ENCODE peak calls at places on chromosomes 7 and 10, in nine cellular contexts. N, E, S, Z, B, J, Y, X and O are unnamed samples. For H3K4me1, the result is how much of the 10 kb centered on the place peaks cover.

GRCh38 chr10:107548301-107548700 is 383.8 kb upstream of the SORCS1 start:
- DNase-seq in N (no peak), E (no peak), S (no peak), Z (no peak), B (peak), J (no peak), Y (no peak), X (no peak), O (no peak)

GRCh38 chr7:43138710-43139601 is 26.5 kb downstream of the HECW1 start:
- DNase-seq in N (no peak), E (no peak), S (no peak), Z (no peak), B (peak), J (no peak), Y (no peak), X (no peak), O (peak)

GRCh38 chr7:2248984-2249694 is 7.1 kb downstream of the NUDT1 start:
- DNase-seq in N (peak), E (peak), S (peak), Z (peak), B (peak), J (no peak), Y (no peak), X (no peak), O (peak)

GRCh38 chr7:127782550-127783266 is 130.7 kb downstream of the SND1 start:
- DNase-seq in N (no peak), E (no peak), S (no peak), Z (no peak), B (no peak), J (no peak), Y (no peak), X (no peak), O (no peak)

GRCh38 chr7:21261627-21262564 is 166.0 kb upstream of the SP4 start:
- DNase-seq in N (peak), E (peak), S (peak), Z (no peak), B (peak), J (peak), Y (peak), X (peak), O (peak)

GRCh38 chr7:72805526-72806494 is 22.2 kb downstream of the TYW1B start:
- DNase-seq in N (peak), E (no peak), S (no peak), Z (no peak), B (no peak), J (no peak), Y (no peak), X (no peak), O (no peak)

GRCh38 chr10:66307826-66308225 is 618.0 kb upstream of the LRRTM3 start:
- DNase-seq in N (peak), E (no peak), S (no peak), Z (no peak), B (peak), J (no peak), Y (no peak), X (no peak), O (no peak)

GRCh38 chr7:110157631-110158362 is 933.1 kb upstream of the LRRN3 start:
- DNase-seq in N (peak), E (no peak), S (no peak), Z (no peak), B (peak), J (no peak), Y (no peak), X (no peak), O (no peak)

GRCh38 chr7:4919969-4920766 is 36.7 kb upstream of the RADIL start:
- DNase-seq in N (no peak), E (no peak), S (no peak), Z (no peak), B (no peak), J (no peak), Y (no peak), X (no peak), O (no peak)

GRCh38 chr7:148712610-148713330 is 14.1 kb downstream of the CUL1 start:
- DNase-seq in N (no peak), E (no peak), S (no peak), Z (no peak), B (no peak), J (no peak), Y (no peak), X (no peak), O (no peak)

GRCh38 chr10:118349235-118349634 is 7.1 kb upstream of the FAM204A start:
- DNase-seq in N (no peak), E (no peak), S (no peak), Z (no peak), B (no peak), J (no peak), Y (no peak), X (no peak), O (no peak)

GRCh38 chr7:3552499-3552898 is 251.4 kb downstream of the SDK1 start:
- DNase-seq in N (no peak), E (no peak), S (no peak), Z (no peak), B (no peak), J (no peak), Y (no peak), X (no peak), O (no peak)

GRCh38 chr7:5187605-5188004 is 2.4 kb upstream of the WIPI2 start:
- DNase-seq in N (no peak), E (no peak), S (no peak), Z (no peak), B (no peak), J (no peak), Y (no peak), X (no peak), O (no peak)

GRCh38 chr10:34789993-34790506 is 25.0 kb downstream of the PARD3 start:
- DNase-seq in N (no peak), E (no peak), S (no peak), Z (no peak), B (no peak), J (no peak), Y (no peak), X (no peak), O (no peak)

GRCh38 chr10:122490786-122491680 is 29.7 kb downstream of the HTRA1 start:
- DNase-seq in N (no peak), E (no peak), S (peak), Z (no peak), B (peak), J (no peak), Y (peak), X (no peak), O (no peak)

GRCh38 chr10:132113206-132113605 is 47.5 kb downstream of the JAKMIP3 start:
- DNase-seq in N (no peak), E (peak), S (no peak), Z (peak), B (no peak), J (no peak), Y (no peak), X (no peak), O (no peak)

GRCh38 chr10:103493911-103494877 is 689 bp downstream of the NEURL1 start:
- DNase-seq in N (no peak), E (peak), S (no peak), Z (no peak), B (peak), J (no peak), Y (no peak), X (no peak), O (no peak)

GRCh38 chr10:99266383-99266782 is 30.7 kb upstream of the HPSE2 start:
- DNase-seq in N (no peak), E (no peak), S (no peak), Z (no peak), B (no peak), J (no peak), Y (no peak), X (no peak), O (no peak)

GRCh38 chr10:29106287-29106686 is 182.6 kb upstream of the LYZL1 start:
- DNase-seq in N (peak), E (no peak), S (no peak), Z (no peak), B (no peak), J (no peak), Y (no peak), X (no peak), O (no peak)

GRCh38 chr10:4470231-4470840 is 355.7 kb upstream of the AKR1E2 start:
- DNase-seq in N (peak), E (no peak), S (no peak), Z (no peak), B (no peak), J (no peak), Y (no peak), X (no peak), O (no peak)

GRCh38 chr10:73493781-73494180 is 2.0 kb downstream of the PPP3CB start:
- DNase-seq in N (peak), E (no peak), S (no peak), Z (no peak), B (no peak), J (no peak), Y (no peak), X (no peak), O (no peak)

GRCh38 chr7:156950381-156950858 is 908 bp downstream of the NOM1 start:
- DNase-seq in N (peak), E (no peak), S (no peak), Z (no peak), B (no peak), J (no peak), Y (no peak), X (no peak), O (peak)

GRCh38 chr7:81857385-81857784 is 87.5 kb upstream of the HGF start:
- DNase-seq in N (peak), E (no peak), S (no peak), Z (no peak), B (no peak), J (no peak), Y (no peak), X (no peak), O (no peak)

GRCh38 chr7:36303202-36304098 is 86.2 kb upstream of the ANLN start:
- DNase-seq in N (peak), E (no peak), S (peak), Z (peak), B (no peak), J (no peak), Y (no peak), X (peak), O (peak)

GRCh38 chr7:116579322-116579721 is 54.5 kb downstream of the CAV1 start:
- DNase-seq in N (no peak), E (no peak), S (no peak), Z (no peak), B (no peak), J (no peak), Y (no peak), X (no peak), O (no peak)

GRCh38 chr7:151395036-151395367 is 14.8 kb downstream of the WDR86 start:
- DNase-seq in N (no peak), E (peak), S (no peak), Z (peak), B (no peak), J (no peak), Y (no peak), X (no peak), O (no peak)

GRCh38 chr7:51374936-51375335 is 58.3 kb upstream of the COBL start:
- DNase-seq in N (peak), E (no peak), S (no peak), Z (no peak), B (no peak), J (no peak), Y (no peak), X (peak), O (no peak)

GRCh38 chr10:95788830-95789229 is 32.9 kb downstream of the ENTPD1 start:
- DNase-seq in N (no peak), E (no peak), S (no peak), Z (no peak), B (no peak), J (no peak), Y (no peak), X (no peak), O (no peak)

GRCh38 chr10:110175406-110175805 is 32.0 kb upstream of the MXI1 start:
- DNase-seq in N (peak), E (no peak), S (no peak), Z (no peak), B (no peak), J (no peak), Y (no peak), X (no peak), O (no peak)

GRCh38 chr10:21727452-21728168 is 193.6 kb downstream of the MLLT10 start:
- DNase-seq in N (no peak), E (no peak), S (no peak), Z (no peak), B (no peak), J (no peak), Y (peak), X (no peak), O (no peak)
- H3K4me1 ChIP-seq in N (under half), E (under half), S (under half), Z (under half), B (under half), J (under half), Y (under half), X (under half), O (under half)

GRCh38 chr10:2885956-2886296 is 181.4 kb upstream of the PFKP start:
- DNase-seq in N (no peak), E (no peak), S (no peak), Z (no peak), B (no peak), J (no peak), Y (no peak), X (no peak), O (no peak)
- H3K27ac ChIP-seq in N (no peak), E (no peak), S (no peak), Z (no peak), B (no peak), J (no peak), Y (no peak), X (no peak), O (no peak)

DNA sequence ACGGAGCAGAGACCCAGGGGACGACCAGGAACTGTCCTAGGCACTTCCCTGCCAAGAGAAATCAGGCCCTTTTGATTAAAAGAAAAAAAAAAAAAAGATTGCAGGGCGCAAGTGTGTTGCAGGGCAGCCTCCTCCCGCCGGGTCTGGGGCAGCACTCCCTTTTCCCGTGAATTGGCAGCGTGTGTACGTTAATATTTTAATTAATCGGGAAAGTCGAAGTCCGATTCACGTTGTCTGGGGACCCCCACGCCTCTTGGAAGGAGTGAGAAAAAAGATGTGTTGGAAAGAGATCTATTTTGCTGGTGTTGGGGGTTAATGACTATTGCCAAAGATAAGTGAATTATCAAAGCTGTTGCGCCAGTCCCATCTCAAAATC is 1.3 kb upstream of the EBF3 start:
- DNase-seq in N (no peak), E (no peak), S (no peak), Z (no peak), B (no peak), J (no peak), Y (no peak), X (no peak), O (no peak)
- H3K4me3 ChIP-seq in N (no peak), E (peak), S (peak), Z (no peak), B (peak), J (peak), Y (no peak), X (no peak), O (no peak)

GRCh38 chr7:149873968-149874643 is at the start of gene ATP6V0E2:
- DNase-seq in N (peak), E (no peak), S (no peak), Z (no peak), B (peak), J (no peak), Y (no peak), X (no peak), O (no peak)
- H3K4me1 ChIP-seq in N (under half), E (half or more), S (under half), Z (under half), B (under half), J (under half), Y (half or more), X (under half), O (under half)

DNA sequence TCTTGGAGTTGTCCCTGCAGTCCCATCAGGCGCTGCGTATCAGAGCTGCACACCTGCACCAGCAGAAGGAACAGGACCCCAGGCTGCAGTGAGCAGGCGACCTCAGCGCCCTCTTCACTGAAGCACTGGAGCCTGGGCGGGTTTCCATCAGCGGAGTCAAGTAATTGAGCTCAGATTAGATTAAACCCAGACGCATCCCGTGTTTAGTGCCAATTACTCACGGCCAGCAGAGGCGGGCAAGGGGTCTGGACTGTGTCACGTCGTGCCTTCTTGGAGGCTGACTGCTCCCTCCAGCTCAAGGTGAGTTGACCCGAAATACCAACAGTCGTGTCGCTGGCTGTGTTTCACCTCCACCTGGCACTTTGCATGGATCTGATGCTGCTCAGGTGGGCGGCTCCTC is 123.6 kb downstream of the CXCL12 start:
- DNase-seq in N (no peak), E (no peak), S (no peak), Z (no peak), B (no peak), J (no peak), Y (no peak), X (no peak), O (no peak)
- H3K27ac ChIP-seq in N (no peak), E (no peak), S (no peak), Z (no peak), B (no peak), J (no peak), Y (no peak), X (no peak), O (no peak)

GRCh38 chr7:55573526-55573925 is 1.2 kb upstream of the VOPP1 start:
- DNase-seq in N (peak), E (no peak), S (no peak), Z (no peak), B (no peak), J (no peak), Y (no peak), X (no peak), O (no peak)
- H3K4me3 ChIP-seq in N (peak), E (peak), S (peak), Z (no peak), B (peak), J (no peak), Y (peak), X (no peak), O (no peak)

GRCh38 chr7:93562106-93562505 is 12.4 kb downstream of the CALCR start:
- DNase-seq in N (no peak), E (no peak), S (no peak), Z (no peak), B (no peak), J (no peak), Y (no peak), X (no peak), O (no peak)
- H3K4me1 ChIP-seq in N (under half), E (under half), S (under half), Z (under half), B (under half), J (under half), Y (under half), X (under half), O (under half)

DNA sequence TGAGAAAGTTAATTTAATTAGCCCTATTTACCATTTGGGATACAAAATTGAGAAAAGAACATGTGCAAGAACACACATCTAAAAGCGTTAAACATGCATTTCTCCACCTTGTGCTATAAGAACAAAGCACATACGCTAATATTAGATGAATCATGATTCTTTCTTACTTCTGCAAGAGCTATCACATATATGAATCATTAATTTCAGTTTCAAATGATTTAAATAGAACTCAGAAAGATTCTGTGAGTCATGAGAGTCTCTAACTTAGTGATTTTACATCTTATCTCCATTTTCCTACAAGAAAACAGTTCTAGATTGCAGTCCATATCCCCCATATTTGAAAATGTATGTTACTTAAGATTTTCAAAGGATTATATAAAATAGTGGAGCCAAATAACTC is 173.9 kb downstream of the RNLS start:
- DNase-seq in N (no peak), E (no peak), S (no peak), Z (no peak), B (no peak), J (no peak), Y (no peak), X (no peak), O (no peak)
- H3K27ac ChIP-seq in N (no peak), E (no peak), S (no peak), Z (no peak), B (no peak), J (no peak), Y (no peak), X (no peak), O (no peak)

DNA sequence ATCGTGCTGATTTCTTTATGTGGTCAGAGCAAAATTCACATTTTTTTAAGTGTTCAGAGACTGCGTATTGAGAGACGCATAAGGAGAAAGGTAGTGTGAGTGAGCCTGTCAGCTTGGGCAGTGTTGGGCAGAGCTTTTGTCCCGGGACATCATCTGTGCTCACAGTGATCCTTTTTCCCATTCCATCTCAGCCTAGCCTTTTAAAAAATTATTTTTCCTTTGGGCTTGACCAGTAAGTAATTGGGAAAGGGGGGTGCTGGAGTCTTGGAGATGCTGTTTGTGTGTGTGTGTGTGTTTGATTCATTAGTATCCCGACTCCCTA is 1.5 kb downstream of the NRF1 start:
- DNase-seq in N (no peak), E (no peak), S (no peak), Z (no peak), B (no peak), J (no peak), Y (no peak), X (no peak), O (no peak)
- H3K4me3 ChIP-seq in N (peak), E (peak), S (peak), Z (peak), B (peak), J (peak), Y (peak), X (peak), O (peak)

DNA sequence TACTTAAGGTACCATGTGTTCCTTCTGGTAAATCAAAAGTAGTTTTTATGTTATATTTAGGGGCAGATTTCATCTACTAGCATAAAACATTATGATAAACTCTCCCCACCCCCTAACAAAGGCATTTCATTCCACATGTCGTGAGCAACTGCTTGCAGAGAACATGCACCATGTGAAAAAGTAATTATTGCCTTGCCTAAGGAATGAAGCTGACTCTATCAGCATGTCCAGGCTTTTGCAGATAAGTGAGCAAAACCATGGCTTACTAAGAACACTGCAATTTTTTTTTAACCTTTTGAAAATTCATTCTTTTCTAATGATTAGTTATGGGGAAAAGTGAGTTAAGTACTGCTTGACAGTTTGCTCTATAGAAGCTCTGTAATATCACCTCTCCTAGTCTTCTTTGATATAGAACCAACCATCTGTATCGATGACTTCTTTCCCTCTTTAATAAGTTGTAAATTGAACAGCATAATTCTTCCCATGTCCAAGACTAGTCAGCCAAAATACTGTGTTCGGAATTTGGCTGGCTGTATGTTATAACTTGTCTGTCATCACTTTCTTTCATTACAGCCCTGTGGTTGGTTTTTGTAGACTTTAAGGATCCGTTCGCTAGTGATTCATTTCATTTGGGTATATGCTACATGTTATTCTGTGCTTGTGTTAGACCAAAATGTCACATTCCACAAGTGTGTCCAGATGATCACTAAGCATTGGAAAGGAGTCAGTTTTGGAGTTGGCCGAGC is 155.3 kb upstream of the ITGB1 start:
- DNase-seq in N (no peak), E (no peak), S (no peak), Z (no peak), B (no peak), J (no peak), Y (no peak), X (no peak), O (no peak)
- H3K4me1 ChIP-seq in N (under half), E (half or more), S (under half), Z (under half), B (under half), J (under half), Y (half or more), X (under half), O (under half)